ENCODE peak calls at places on chromosomes 12 and 14, in nine cellular contexts. Z, G, J, B, W, X, Q, R and U are unnamed samples.

GRCh38 chr14:44370727-44371126 is 136.4 kb downstream of the FSCB start:
- DNase-seq in Z (no peak), G (no peak), J (no peak), B (no peak), W (no peak), X (no peak), Q (no peak), R (no peak), U (no peak)

GRCh38 chr12:92362785-92363184 is 217.1 kb upstream of the BTG1 start:
- DNase-seq in Z (no peak), G (no peak), J (no peak), B (no peak), W (no peak), X (no peak), Q (no peak), R (no peak), U (no peak)

GRCh38 chr12:117818400-117818799 is 150.4 kb downstream of the KSR2 start:
- DNase-seq in Z (no peak), G (no peak), J (no peak), B (no peak), W (no peak), X (no peak), Q (no peak), R (no peak), U (no peak)

GRCh38 chr12:100545092-100545491 is 28.4 kb upstream of the GAS2L3 start:
- DNase-seq in Z (no peak), G (no peak), J (no peak), B (peak), W (no peak), X (no peak), Q (no peak), R (no peak), U (no peak)

GRCh38 chr12:68222336-68222735 is 3.3 kb downstream of the IL26 start:
- DNase-seq in Z (no peak), G (no peak), J (no peak), B (peak), W (peak), X (no peak), Q (no peak), R (no peak), U (no peak)

GRCh38 chr12:131089526-131090253 is 136.0 kb downstream of the ADGRD1 start:
- DNase-seq in Z (peak), G (peak), J (no peak), B (no peak), W (no peak), X (peak), Q (no peak), R (no peak), U (peak)

GRCh38 chr14:99242816-99243795 is 28.9 kb downstream of the BCL11B start:
- DNase-seq in Z (no peak), G (no peak), J (no peak), B (no peak), W (no peak), X (no peak), Q (no peak), R (no peak), U (no peak)

GRCh38 chr14:24407608-24408325 is 9.0 kb downstream of the NYNRIN start:
- DNase-seq in Z (no peak), G (no peak), J (no peak), B (no peak), W (no peak), X (peak), Q (no peak), R (no peak), U (no peak)

GRCh38 chr12:25855716-25856115 is 102.8 kb upstream of the RASSF8 start:
- DNase-seq in Z (no peak), G (no peak), J (no peak), B (peak), W (peak), X (no peak), Q (peak), R (no peak), U (no peak)

GRCh38 chr14:20632448-20632830 is 9.1 kb downstream of the OR6S1 start:
- DNase-seq in Z (no peak), G (no peak), J (no peak), B (no peak), W (no peak), X (no peak), Q (no peak), R (peak), U (peak)

GRCh38 chr12:102596687-102597086 is 116.3 kb upstream of the IGF1 start:
- DNase-seq in Z (no peak), G (no peak), J (no peak), B (no peak), W (no peak), X (no peak), Q (no peak), R (no peak), U (no peak)

GRCh38 chr12:30696486-30696885 is 817 bp upstream of the IPO8 start:
- DNase-seq in Z (no peak), G (no peak), J (no peak), B (no peak), W (no peak), X (no peak), Q (no peak), R (no peak), U (no peak)

GRCh38 chr14:101186544-101186943 is 283.0 kb upstream of the RTL1 start:
- DNase-seq in Z (no peak), G (no peak), J (no peak), B (no peak), W (no peak), X (no peak), Q (no peak), R (no peak), U (no peak)

GRCh38 chr12:66156654-66157053 is 13.1 kb downstream of the TMBIM4 start:
- DNase-seq in Z (no peak), G (no peak), J (no peak), B (no peak), W (peak), X (no peak), Q (no peak), R (no peak), U (no peak)

GRCh38 chr12:114012744-114013431 is 46.8 kb upstream of the RBM19 start:
- DNase-seq in Z (no peak), G (no peak), J (no peak), B (no peak), W (no peak), X (no peak), Q (no peak), R (no peak), U (no peak)

GRCh38 chr14:95331708-95332408 is 12.2 kb upstream of the CLMN start:
- DNase-seq in Z (no peak), G (no peak), J (no peak), B (no peak), W (no peak), X (no peak), Q (no peak), R (no peak), U (no peak)

GRCh38 chr14:95336192-95336760 is 16.6 kb upstream of the CLMN start:
- DNase-seq in Z (no peak), G (no peak), J (no peak), B (no peak), W (no peak), X (no peak), Q (no peak), R (no peak), U (no peak)

GRCh38 chr14:95332641-95333040 is 12.9 kb upstream of the CLMN start:
- DNase-seq in Z (no peak), G (no peak), J (no peak), B (no peak), W (no peak), X (no peak), Q (no peak), R (no peak), U (no peak)

GRCh38 chr14:95335071-95335470 is 15.4 kb upstream of the CLMN start:
- DNase-seq in Z (no peak), G (no peak), J (no peak), B (no peak), W (no peak), X (no peak), Q (no peak), R (no peak), U (no peak)

DNA sequence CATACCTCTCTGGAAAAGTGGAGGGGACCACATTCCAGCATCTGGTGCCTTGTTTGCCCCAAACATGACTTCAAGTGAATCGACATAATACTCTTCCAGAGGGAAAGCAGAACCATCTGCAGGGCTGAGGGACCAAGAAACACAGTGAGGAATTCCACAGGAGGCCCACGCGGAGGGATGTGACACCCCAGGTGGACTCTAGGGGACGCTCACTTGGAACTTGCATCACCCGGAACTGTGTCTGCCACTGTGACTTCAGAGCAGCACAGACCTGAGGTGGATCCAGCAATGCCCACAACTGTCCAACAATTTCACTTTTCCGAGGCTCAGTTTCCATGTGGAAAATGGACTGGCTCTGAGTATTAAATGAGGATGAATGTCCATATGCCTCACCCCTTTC is 14.3 kb upstream of the CLMN start:
- DNase-seq in Z (no peak), G (no peak), J (no peak), B (no peak), W (no peak), X (no peak), Q (no peak), R (no peak), U (no peak)
- TF ChIP-seq CTCF in Z (no peak), G (no peak), J (peak), B (no peak), W (no peak), X (no peak), Q (no peak), R (no peak), U (no peak)

GRCh38 chr12:3293446-3294161 is 197.4 kb upstream of the PRMT8 start:
- DNase-seq in Z (no peak), G (no peak), J (no peak), B (peak), W (no peak), X (no peak), Q (peak), R (no peak), U (no peak)
- TF ChIP-seq CTCF in Z (no peak), G (no peak), J (no peak), B (no peak), W (no peak), X (no peak), Q (peak), R (no peak), U (no peak)

DNA sequence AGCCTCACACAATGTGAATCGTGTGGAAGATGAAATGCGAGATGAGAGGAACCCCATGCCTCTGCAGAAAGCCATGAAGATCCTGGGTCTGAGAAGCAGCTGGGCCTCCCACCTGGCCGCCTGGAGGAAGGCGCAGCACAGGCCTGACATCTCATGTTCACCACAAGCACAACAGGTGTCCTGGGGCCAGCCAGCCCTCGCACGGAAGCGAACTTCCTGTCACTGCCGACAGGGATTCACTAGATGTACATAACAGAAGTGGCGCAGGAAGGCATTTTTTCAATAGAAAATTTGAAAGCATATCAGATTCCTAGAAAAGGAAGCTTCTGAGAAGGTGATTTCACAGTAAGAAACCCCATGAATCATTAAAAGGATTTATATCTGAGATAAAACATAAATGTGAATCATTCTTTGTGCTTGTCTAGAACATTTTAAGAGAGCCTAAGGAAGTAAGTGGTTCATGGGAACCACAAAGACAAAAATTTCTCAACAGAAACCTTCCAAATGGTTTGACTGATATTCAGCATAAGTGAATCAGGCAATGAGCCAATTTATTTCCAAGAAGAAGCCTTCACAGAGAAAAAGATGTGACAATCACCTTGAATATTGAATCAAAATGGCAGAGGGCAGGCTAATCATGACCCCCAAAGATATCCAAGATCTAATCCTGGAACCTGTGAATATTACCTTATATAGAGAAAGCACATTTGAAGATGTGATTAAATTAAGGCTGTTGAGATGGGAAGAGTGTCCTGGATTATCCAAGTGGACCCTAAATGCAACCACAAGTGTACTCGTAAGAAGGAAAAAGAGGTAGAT is 311.9 kb downstream of the DUSP6 start:
- DNase-seq in Z (no peak), G (no peak), J (no peak), B (peak), W (no peak), X (no peak), Q (no peak), R (no peak), U (no peak)
- TF ChIP-seq CTCF in Z (no peak), G (no peak), J (no peak), B (peak), W (no peak), X (no peak), Q (no peak), R (no peak), U (no peak)

GRCh38 chr12:128644664-128645296 is 179.0 kb downstream of the SLC15A4 start:
- DNase-seq in Z (no peak), G (peak), J (no peak), B (peak), W (no peak), X (no peak), Q (no peak), R (peak), U (peak)
- TF ChIP-seq CTCF in Z (peak), G (peak), J (peak), B (peak), W (no peak), X (no peak), Q (no peak), R (peak), U (peak)

DNA sequence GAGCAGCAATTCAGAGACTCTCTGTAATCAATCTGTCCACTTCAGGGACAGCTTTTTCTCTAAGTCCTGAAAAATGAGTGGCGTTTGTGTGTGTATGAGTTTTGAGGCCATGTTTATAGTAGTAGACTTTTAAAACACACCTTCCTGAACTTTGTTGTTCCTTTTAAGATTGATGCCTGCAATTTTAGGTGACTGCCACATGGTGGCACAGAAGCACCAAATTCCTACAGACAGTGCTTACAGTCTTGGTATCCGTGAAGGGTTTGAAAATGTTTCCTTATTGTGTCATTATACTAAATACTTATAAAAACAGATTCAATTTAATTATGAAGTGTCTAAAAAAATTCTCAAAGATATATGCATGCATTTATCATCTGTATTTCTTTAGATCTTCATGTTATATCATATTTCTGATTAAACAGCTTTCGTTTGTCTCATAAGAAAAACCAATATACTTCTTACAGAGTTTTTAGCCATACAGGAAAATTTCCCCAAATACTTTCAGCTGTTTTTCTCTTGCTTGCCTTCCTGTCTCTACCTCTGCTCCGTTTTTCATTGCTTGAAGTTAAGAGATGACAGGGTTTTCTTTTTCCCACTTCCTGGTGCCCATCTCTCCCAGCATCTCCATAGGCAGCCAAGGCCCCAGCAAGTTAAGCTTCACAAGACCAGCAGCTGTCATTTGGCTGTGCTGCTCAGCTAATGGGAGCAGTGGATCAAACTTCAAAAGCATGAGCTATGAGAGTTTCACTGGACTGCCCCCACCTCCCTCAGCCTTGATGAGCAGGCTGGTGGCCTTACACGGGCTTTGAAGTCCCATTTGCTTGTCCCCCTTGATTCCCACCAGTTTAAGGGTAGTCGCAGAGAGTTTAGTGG is 259.6 kb downstream of the AKAP6 start:
- DNase-seq in Z (no peak), G (no peak), J (peak), B (peak), W (peak), X (no peak), Q (peak), R (peak), U (no peak)
- TF ChIP-seq CTCF in Z (peak), G (peak), J (peak), B (peak), W (peak), X (no peak), Q (peak), R (peak), U (peak)